ENCODE peak calls at places on chromosomes 2 and 18, in four cellular contexts. One of them, this sample, is unnamed.
A peak's percentile ranks its signal among the peaks of the same experiment; 100 is the strongest.

GRCh38 chr2:48202863-48203642 is 296.8 kb upstream of the FBXO11 start:
- DNase-seq in cardiac muscle cell: no peak
- DNase-seq in CD8-positive, alpha-beta T cell: no peak
- DNase-seq in transverse colon: no peak
- DNase-seq in this sample: no peak

GRCh38 chr2:114762986-114763385 is 320.5 kb downstream of the DPP10 start:
- DNase-seq in transverse colon: no peak
- DNase-seq in cardiac muscle cell: no peak
- DNase-seq in CD8-positive, alpha-beta T cell: no peak
- DNase-seq in this sample: no peak

GRCh38 chr2:113831156-113831555 is 58.7 kb upstream of the ACTR3 start:
- DNase-seq in transverse colon: no peak
- DNase-seq in cardiac muscle cell: no peak
- DNase-seq in CD8-positive, alpha-beta T cell: no peak
- DNase-seq in this sample: peak; percentile 27

GRCh38 chr2:202014328-202015034 is 19.2 kb upstream of the FZD7 start:
- DNase-seq in transverse colon: no peak
- DNase-seq in cardiac muscle cell: no peak
- DNase-seq in CD8-positive, alpha-beta T cell: no peak
- DNase-seq in this sample: no peak

GRCh38 chr2:97911210-97911921 is 84.4 kb downstream of the TMEM131 start:
- DNase-seq in CD8-positive, alpha-beta T cell: no peak
- DNase-seq in cardiac muscle cell: peak; percentile 32
- DNase-seq in transverse colon: no peak
- DNase-seq in this sample: no peak

GRCh38 chr2:41101281-41101680 is 649.4 kb upstream of the SLC8A1 start:
- DNase-seq in CD8-positive, alpha-beta T cell: no peak
- DNase-seq in transverse colon: no peak
- DNase-seq in cardiac muscle cell: no peak
- DNase-seq in this sample: no peak

GRCh38 chr2:27702302-27702701 is 38.6 kb downstream of the SLC4A1AP start:
- DNase-seq in CD8-positive, alpha-beta T cell: no peak
- DNase-seq in cardiac muscle cell: no peak
- DNase-seq in transverse colon: no peak
- DNase-seq in this sample: no peak

GRCh38 chr2:172586255-172586891 is 30.5 kb downstream of the PDK1 start:
- DNase-seq in cardiac muscle cell: no peak
- DNase-seq in CD8-positive, alpha-beta T cell: no peak
- DNase-seq in transverse colon: no peak
- DNase-seq in this sample: no peak

GRCh38 chr2:8607591-8607990 is 74.3 kb upstream of the ID2 start:
- DNase-seq in transverse colon: no peak
- DNase-seq in cardiac muscle cell: peak; percentile 21
- DNase-seq in CD8-positive, alpha-beta T cell: no peak
- DNase-seq in this sample: no peak

GRCh38 chr18:59694824-59695223 is 2.4 kb downstream of the CCBE1 start:
- DNase-seq in CD8-positive, alpha-beta T cell: no peak
- DNase-seq in transverse colon: no peak
- DNase-seq in cardiac muscle cell: no peak
- DNase-seq in this sample: no peak

GRCh38 chr2:198394208-198394607 is 589.8 kb downstream of the PLCL1 start:
- DNase-seq in CD8-positive, alpha-beta T cell: no peak
- DNase-seq in transverse colon: no peak
- DNase-seq in cardiac muscle cell: no peak
- DNase-seq in this sample: no peak

GRCh38 chr2:187500585-187501359 is 52.7 kb upstream of the CALCRL start:
- DNase-seq in transverse colon: no peak
- DNase-seq in CD8-positive, alpha-beta T cell: no peak
- DNase-seq in cardiac muscle cell: peak; percentile 74
- DNase-seq in this sample: no peak

GRCh38 chr2:190819835-190820234 is 60.8 kb upstream of the GLS start:
- DNase-seq in cardiac muscle cell: peak; percentile 88
- DNase-seq in CD8-positive, alpha-beta T cell: no peak
- DNase-seq in transverse colon: no peak
- DNase-seq in this sample: no peak

GRCh38 chr2:143684731-143685364 is 555.6 kb downstream of the ARHGAP15 start:
- DNase-seq in CD8-positive, alpha-beta T cell: no peak
- DNase-seq in cardiac muscle cell: no peak
- DNase-seq in transverse colon: no peak
- DNase-seq in this sample: no peak

GRCh38 chr2:73255007-73255644 is 21.0 kb downstream of the CCT7 start:
- DNase-seq in transverse colon: no peak
- DNase-seq in CD8-positive, alpha-beta T cell: no peak
- DNase-seq in cardiac muscle cell: no peak
- DNase-seq in this sample: no peak
- H3K36me3 ChIP-seq in transverse colon: no peaks in the 10 kb centered on the region
- H3K36me3 ChIP-seq in CD8-positive, alpha-beta T cell: peaks cover 24% of the 10 kb centered on the region
- H3K36me3 ChIP-seq in cardiac muscle cell: peaks cover 30% of the 10 kb centered on the region
- H3K36me3 ChIP-seq in this sample: peaks cover 11% of the 10 kb centered on the region

DNA sequence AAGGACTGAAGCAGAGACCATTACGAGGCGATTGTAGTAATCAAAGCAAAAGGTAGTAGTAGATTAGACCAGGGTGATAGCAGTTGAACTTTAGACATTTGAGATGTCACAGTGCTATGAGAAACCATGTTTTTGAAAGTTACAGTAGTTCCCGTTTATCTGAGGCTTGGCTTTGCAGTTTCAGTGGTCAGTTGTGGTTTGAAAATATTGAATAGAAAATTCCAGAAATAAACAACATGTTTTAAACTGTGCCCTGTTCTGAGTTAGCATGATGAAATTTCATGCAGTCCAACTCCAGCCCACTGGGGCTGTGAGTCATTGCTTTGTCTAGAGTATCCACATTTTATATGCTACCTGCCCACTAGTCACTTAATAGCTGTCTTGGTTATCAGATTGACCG is 47.5 kb downstream of the ZNF638 start:
- DNase-seq in transverse colon: no peak
- DNase-seq in cardiac muscle cell: peak; percentile 80
- DNase-seq in CD8-positive, alpha-beta T cell: no peak
- DNase-seq in this sample: no peak
- H3K36me3 ChIP-seq in transverse colon: no peaks in the 10 kb centered on the region
- H3K36me3 ChIP-seq in cardiac muscle cell: peaks cover 56% of the 10 kb centered on the region
- H3K36me3 ChIP-seq in CD8-positive, alpha-beta T cell: peaks cover 28% of the 10 kb centered on the region
- H3K36me3 ChIP-seq in this sample: no peaks in the 10 kb centered on the region

GRCh38 chr18:80137137-80137536 is 28.1 kb downstream of the ADNP2 start:
- DNase-seq in transverse colon: no peak
- DNase-seq in cardiac muscle cell: no peak
- DNase-seq in CD8-positive, alpha-beta T cell: no peak
- DNase-seq in this sample: no peak

GRCh38 chr18:80143876-80144275 is 34.8 kb downstream of the ADNP2 start:
- DNase-seq in cardiac muscle cell: peak; percentile 28
- DNase-seq in transverse colon: no peak
- DNase-seq in CD8-positive, alpha-beta T cell: no peak
- DNase-seq in this sample: no peak

GRCh38 chr18:80137976-80138375 is 28.9 kb downstream of the ADNP2 start:
- DNase-seq in CD8-positive, alpha-beta T cell: no peak
- DNase-seq in transverse colon: no peak
- DNase-seq in cardiac muscle cell: no peak
- DNase-seq in this sample: no peak

GRCh38 chr18:80136679-80137078 is 27.6 kb downstream of the ADNP2 start:
- DNase-seq in CD8-positive, alpha-beta T cell: no peak
- DNase-seq in cardiac muscle cell: no peak
- DNase-seq in transverse colon: no peak
- DNase-seq in this sample: no peak

DNA sequence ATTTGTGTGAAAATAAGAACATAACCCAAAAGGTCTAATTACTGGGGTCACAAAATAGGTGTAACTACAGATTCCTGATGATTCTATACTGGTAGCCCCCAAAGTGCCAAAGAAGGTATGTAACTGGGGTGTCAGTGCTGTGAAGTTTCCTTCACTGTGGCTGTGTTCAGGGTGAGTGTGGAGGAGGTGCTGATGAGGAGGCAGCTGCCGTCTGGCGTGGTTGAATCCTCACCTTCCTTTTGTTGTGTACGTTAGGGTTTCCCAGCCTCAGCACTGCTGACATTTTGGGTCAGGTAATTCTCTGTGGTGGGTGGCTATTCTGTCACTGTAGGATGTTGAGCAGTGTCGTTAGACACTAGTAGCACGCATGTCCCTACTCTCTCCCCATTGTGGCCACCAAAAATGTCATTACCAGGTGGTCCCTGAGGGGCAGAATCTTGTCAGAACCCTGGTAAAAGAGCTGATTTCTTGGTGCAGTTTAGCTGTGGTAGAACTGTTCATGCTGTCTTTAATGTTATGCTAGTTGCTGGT is 31.5 kb downstream of the ADNP2 start:
- DNase-seq in CD8-positive, alpha-beta T cell: no peak
- DNase-seq in cardiac muscle cell: no peak
- DNase-seq in transverse colon: no peak
- DNase-seq in this sample: no peak
- H3K36me3 ChIP-seq in CD8-positive, alpha-beta T cell: peaks cover 23% of the 10 kb centered on the region
- H3K36me3 ChIP-seq in cardiac muscle cell: peaks cover 29% of the 10 kb centered on the region
- H3K36me3 ChIP-seq in transverse colon: no peaks in the 10 kb centered on the region
- H3K36me3 ChIP-seq in this sample: no peaks in the 10 kb centered on the region

GRCh38 chr2:46979611-46980010 is 64.0 kb upstream of the MCFD2 start:
- DNase-seq in transverse colon: peak; percentile 30
- DNase-seq in cardiac muscle cell: no peak
- DNase-seq in CD8-positive, alpha-beta T cell: no peak
- DNase-seq in this sample: no peak

GRCh38 chr2:46977899-46978298 is 62.3 kb upstream of the MCFD2 start:
- DNase-seq in CD8-positive, alpha-beta T cell: no peak
- DNase-seq in cardiac muscle cell: no peak
- DNase-seq in transverse colon: peak; percentile 37
- DNase-seq in this sample: no peak

GRCh38 chr2:46976556-46976955 is 61.0 kb upstream of the MCFD2 start:
- DNase-seq in cardiac muscle cell: no peak
- DNase-seq in CD8-positive, alpha-beta T cell: no peak
- DNase-seq in transverse colon: no peak
- DNase-seq in this sample: no peak

GRCh38 chr2:46977266-46977665 is 61.7 kb upstream of the MCFD2 start:
- DNase-seq in transverse colon: no peak
- DNase-seq in CD8-positive, alpha-beta T cell: no peak
- DNase-seq in cardiac muscle cell: no peak
- DNase-seq in this sample: no peak

DNA sequence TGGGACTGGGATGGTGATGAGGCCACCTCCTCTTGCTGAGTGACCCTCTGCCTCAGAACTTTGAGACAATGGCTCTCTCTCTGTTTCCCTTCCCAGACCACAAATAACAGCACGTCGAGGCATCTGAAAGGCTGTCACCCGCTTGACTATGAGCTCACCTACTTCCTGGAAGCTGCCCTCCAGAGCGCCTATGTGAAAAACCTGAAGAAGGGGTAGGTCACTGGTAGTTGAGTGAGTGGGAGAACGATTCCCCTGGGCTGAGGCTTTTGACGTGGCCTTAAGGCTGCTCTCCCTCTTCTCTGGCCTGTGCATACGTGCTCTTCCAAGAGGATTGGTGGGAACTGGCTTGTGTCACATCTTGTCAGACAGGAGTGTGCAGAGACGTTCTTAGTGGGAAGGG is 63.1 kb upstream of the MCFD2 start:
- DNase-seq in transverse colon: no peak
- DNase-seq in CD8-positive, alpha-beta T cell: no peak
- DNase-seq in cardiac muscle cell: no peak
- DNase-seq in this sample: no peak
- H3K36me3 ChIP-seq in transverse colon: no peaks in the 10 kb centered on the region
- H3K36me3 ChIP-seq in CD8-positive, alpha-beta T cell: peaks cover 4% of the 10 kb centered on the region
- H3K36me3 ChIP-seq in cardiac muscle cell: peaks cover 3% of the 10 kb centered on the region
- H3K36me3 ChIP-seq in this sample: no peaks in the 10 kb centered on the region

This sample was measured in breast epithelium.